ENCODE peak calls at places on chromosomes 13 and 19, in seven cellular contexts. R is lung; X is adipocyte; F is aorta; J is WERI-Rb-1; Z is CD4-positive, CD25-positive, alpha-beta regulatory T cell; B is adrenal gland. G is an unnamed sample.

GRCh38 chr13:108915095-108915633 is 285.8 kb downstream of the MYO16 start:
- DNase-seq in R (no peak), X (peak), F (no peak), J (no peak), Z (no peak), B (peak), G (no peak)

GRCh38 chr13:76425930-76426329 is 460.3 kb downstream of the KCTD12 start:
- DNase-seq in R (no peak), X (peak), F (no peak), J (peak), Z (no peak), B (no peak), G (no peak)

GRCh38 chr19:27772059-27772458 is 1440.9 kb downstream of the UQCRFS1 start:
- DNase-seq in R (no peak), X (no peak), F (no peak), J (no peak), Z (no peak), B (no peak), G (no peak)

GRCh38 chr13:32585625-32586021 is 629 bp upstream of the PDS5B start:
- DNase-seq in R (no peak), X (no peak), F (no peak), J (no peak), Z (no peak), B (peak), G (no peak)

GRCh38 chr19:45125975-45126493 is 33.1 kb downstream of the PPP1R37 start:
- DNase-seq in R (peak), X (peak), F (no peak), J (peak), Z (peak), B (peak), G (peak)

GRCh38 chr19:11138659-11139526 is 16.7 kb downstream of the SPC24 start:
- DNase-seq in R (peak), X (peak), F (peak), J (peak), Z (no peak), B (peak), G (no peak)

GRCh38 chr13:49679244-49679643 is 12.0 kb downstream of the EBPL start:
- DNase-seq in R (no peak), X (peak), F (no peak), J (peak), Z (no peak), B (no peak), G (peak)

GRCh38 chr13:102394158-102395053 is 7.4 kb downstream of the FGF14 start:
- DNase-seq in R (peak), X (peak), F (peak), J (peak), Z (peak), B (peak), G (peak)

GRCh38 chr19:3253270-3253669 is 28.8 kb downstream of the CELF5 start:
- DNase-seq in R (no peak), X (no peak), F (no peak), J (no peak), Z (no peak), B (no peak), G (peak)

GRCh38 chr13:50393641-50394040 is 378.4 kb downstream of the KCNRG start:
- DNase-seq in R (no peak), X (peak), F (no peak), J (peak), Z (no peak), B (no peak), G (no peak)

GRCh38 chr13:110723598-110723997 is 10.1 kb downstream of the ING1 start:
- DNase-seq in R (no peak), X (no peak), F (no peak), J (no peak), Z (no peak), B (no peak), G (no peak)

GRCh38 chr13:100594731-100595130 is 6.1 kb upstream of the GGACT start:
- DNase-seq in R (no peak), X (no peak), F (no peak), J (peak), Z (no peak), B (no peak), G (no peak)

GRCh38 chr13:35191883-35192282 is 249.8 kb downstream of the NBEA start:
- DNase-seq in R (no peak), X (no peak), F (no peak), J (no peak), Z (no peak), B (no peak), G (no peak)

GRCh38 chr19:48878219-48879024 is 6.2 kb downstream of the PPP1R15A start:
- DNase-seq in R (no peak), X (peak), F (peak), J (no peak), Z (no peak), B (peak), G (no peak)

GRCh38 chr13:112996671-112997091 is 27.7 kb downstream of the MCF2L start:
- DNase-seq in R (no peak), X (no peak), F (no peak), J (no peak), Z (no peak), B (no peak), G (no peak)

GRCh38 chr13:94112227-94112626 is 367.3 kb downstream of the DCT start:
- DNase-seq in R (no peak), X (peak), F (no peak), J (no peak), Z (no peak), B (no peak), G (no peak)

GRCh38 chr13:113049981-113050380 is 55.6 kb upstream of the F7 start:
- DNase-seq in R (no peak), X (no peak), F (peak), J (no peak), Z (no peak), B (no peak), G (no peak)

GRCh38 chr13:72542241-72542640 is 185.2 kb downstream of the MZT1 start:
- DNase-seq in R (no peak), X (no peak), F (no peak), J (no peak), Z (no peak), B (no peak), G (no peak)

GRCh38 chr13:79780240-79780639 is 299.3 kb downstream of the NDFIP2 start:
- DNase-seq in R (no peak), X (no peak), F (no peak), J (no peak), Z (no peak), B (no peak), G (no peak)

GRCh38 chr13:33466262-33466661 is 180.7 kb upstream of the STARD13 start:
- DNase-seq in R (no peak), X (peak), F (no peak), J (no peak), Z (no peak), B (no peak), G (peak)

GRCh38 chr19:17183858-17184271 is 31.3 kb upstream of the USE1 start:
- DNase-seq in R (no peak), X (no peak), F (no peak), J (no peak), Z (peak), B (no peak), G (peak)
- H3K4me3 ChIP-seq in R (no peak), X (no peak), F (no peak), J (no peak), Z (peak), B (no peak), G (peak)

DNA sequence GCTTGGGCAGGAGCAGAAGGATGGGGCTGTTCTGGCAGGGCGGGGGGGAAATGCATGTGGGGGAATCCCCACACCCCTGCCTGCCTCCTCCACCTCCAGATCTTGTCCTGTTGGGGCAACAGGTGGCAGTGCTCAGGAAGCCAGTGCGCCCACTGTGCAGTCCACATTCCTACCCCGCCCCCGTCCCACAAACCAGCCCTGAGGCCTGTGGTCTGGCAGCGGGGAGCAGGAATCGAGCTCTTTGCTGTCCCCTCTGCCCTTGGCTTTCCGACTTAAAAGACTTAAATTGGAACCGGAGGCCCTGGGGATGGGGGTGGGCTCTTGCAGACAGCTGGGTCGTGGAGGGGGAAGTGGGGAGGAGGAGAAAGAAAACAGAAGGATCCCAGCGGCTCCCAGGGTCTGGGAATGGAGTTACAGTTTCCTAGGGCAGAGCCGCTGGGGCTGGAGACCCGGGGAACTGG is 4.3 kb downstream of the NANOS3 start:
- DNase-seq in R (no peak), X (no peak), F (no peak), J (peak), Z (no peak), B (no peak), G (peak)
- H3K4me3 ChIP-seq in R (no peak), X (no peak), F (no peak), J (peak), Z (no peak), B (no peak), G (peak)

GRCh38 chr13:43767351-43767901 is 19.3 kb downstream of the ENOX1 start:
- DNase-seq in R (no peak), X (no peak), F (no peak), J (no peak), Z (no peak), B (peak), G (no peak)
- H3K4me3 ChIP-seq in R (no peak), X (peak), F (no peak), J (no peak), Z (no peak), B (no peak), G (no peak)

DNA sequence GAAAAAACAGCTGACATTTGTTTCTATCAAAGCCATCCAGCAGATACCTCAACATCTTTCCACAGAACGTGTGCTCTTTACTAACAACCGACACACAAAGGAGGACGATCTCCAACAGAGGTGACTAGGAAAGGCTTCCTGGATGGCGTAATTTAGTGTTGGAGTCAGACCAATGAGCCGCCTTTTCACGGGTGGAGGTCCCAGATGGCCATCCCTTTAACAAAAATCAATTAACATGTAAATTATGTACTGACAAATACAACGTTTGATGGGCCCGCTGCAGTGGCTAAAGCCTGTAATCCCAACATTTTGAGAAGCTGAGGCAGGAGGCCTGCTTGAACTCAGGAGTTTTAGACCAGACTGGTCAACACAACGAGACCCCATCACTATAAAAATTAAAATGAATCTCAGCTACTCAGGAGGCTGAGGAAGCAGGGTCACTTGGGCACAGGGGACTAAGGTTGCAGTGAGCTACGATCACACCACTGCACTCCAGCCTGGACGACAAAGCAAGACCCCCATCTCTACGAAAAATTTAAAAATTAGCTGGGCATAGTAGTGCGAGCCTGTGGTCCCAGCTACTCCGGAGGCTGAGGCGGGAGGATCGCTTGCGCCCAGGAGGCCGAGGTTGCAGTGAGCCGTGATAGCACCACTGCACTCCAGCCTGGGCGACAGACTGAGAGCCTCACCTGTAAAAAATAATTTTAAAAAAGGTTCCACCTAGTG is 1.2 kb upstream of the DPY19L3 start:
- DNase-seq in R (no peak), X (no peak), F (no peak), J (no peak), Z (no peak), B (no peak), G (no peak)
- H3K4me3 ChIP-seq in R (no peak), X (peak), F (peak), J (peak), Z (peak), B (no peak), G (peak)

GRCh38 chr13:25847145-25847544 is 204.7 kb downstream of the SHISA2 start:
- DNase-seq in R (no peak), X (no peak), F (no peak), J (no peak), Z (peak), B (no peak), G (peak)
- H3K4me3 ChIP-seq in R (no peak), X (no peak), F (no peak), J (no peak), Z (peak), B (no peak), G (peak)

GRCh38 chr13:27020415-27020814 is 151.2 kb downstream of the USP12 start:
- DNase-seq in R (no peak), X (no peak), F (no peak), J (peak), Z (no peak), B (no peak), G (no peak)
- H3K4me3 ChIP-seq in R (no peak), X (no peak), F (no peak), J (no peak), Z (no peak), B (no peak), G (no peak)

DNA sequence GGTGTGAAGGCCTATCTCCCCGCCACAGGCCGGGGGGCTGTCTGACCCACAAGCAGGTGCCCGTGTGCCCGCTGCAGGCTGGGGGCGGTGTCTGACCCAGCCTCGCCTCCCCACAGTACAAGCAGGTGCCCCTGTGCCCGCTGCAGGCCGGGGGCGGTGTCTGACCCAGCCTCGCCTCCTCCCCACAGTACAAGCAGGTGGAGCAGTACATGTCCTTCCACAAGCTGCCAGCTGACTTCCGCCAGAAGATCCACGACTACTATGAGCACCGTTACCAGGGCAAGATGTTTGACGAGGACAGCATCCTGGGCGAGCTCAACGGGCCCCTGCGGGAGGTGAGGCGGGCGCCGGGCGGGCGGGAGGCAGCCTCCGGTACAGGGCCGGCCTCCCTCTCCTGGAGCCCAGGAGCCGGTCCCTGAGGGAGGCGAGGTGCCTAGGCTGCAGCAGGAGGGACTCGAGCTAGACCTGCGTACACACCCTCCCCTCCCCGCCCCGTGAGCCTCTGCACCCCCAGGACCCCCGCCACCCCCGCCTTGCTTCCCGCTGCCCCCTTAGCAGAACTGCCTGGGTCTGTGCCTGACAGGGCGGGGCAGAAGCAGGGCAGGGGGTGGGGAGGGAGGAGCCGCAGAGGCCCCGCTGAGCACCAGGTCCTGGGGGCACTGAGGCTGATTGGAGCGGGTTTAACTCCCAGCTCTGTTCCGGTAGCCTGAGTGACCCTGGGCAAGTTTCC is 20.6 kb downstream of the HCN2 start:
- DNase-seq in R (no peak), X (no peak), F (no peak), J (no peak), Z (peak), B (peak), G (no peak)
- H3K4me3 ChIP-seq in R (no peak), X (no peak), F (no peak), J (peak), Z (peak), B (no peak), G (peak)

GRCh38 chr19:7699003-7699402 is 2.9 kb downstream of the FCER2 start:
- DNase-seq in R (no peak), X (no peak), F (no peak), J (no peak), Z (no peak), B (no peak), G (no peak)
- H3K4me3 ChIP-seq in R (no peak), X (no peak), F (no peak), J (no peak), Z (no peak), B (no peak), G (no peak)

DNA sequence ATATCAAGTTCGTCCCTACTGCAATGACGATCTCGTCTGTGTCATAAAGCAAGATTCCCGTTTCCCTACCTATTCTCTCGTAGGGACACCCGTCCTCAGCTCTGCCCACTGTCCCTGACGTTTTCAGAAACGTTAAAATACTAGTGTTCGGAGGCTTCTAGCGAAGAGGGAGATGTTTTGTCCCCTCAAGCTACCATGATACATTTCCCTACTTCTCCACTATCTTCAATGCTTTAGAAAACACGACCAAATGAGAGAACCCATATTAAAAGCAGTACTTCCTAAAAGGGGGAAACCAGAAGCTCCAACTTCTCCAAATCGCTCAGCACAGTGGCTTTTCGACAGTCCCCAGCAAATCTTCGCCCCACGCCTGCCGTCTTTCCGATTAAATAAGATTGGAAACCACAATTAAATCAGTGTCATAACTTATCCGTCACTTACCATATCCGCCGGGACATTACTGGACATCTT is 1.3 kb downstream of the UBL3 start:
- DNase-seq in R (peak), X (peak), F (no peak), J (no peak), Z (peak), B (peak), G (no peak)
- H3K4me3 ChIP-seq in R (peak), X (peak), F (peak), J (peak), Z (peak), B (peak), G (peak)

GRCh38 chr19:41386442-41386841 is 10.1 kb downstream of the TMEM91 start:
- DNase-seq in R (no peak), X (no peak), F (no peak), J (no peak), Z (no peak), B (no peak), G (no peak)
- H3K4me3 ChIP-seq in R (no peak), X (no peak), F (no peak), J (no peak), Z (no peak), B (no peak), G (no peak)

G was measured in Jurkat, Clone E6-1.